ENCODE peak calls at places on chromosomes 13 and 19, in ten cellular contexts. C, V, K, B, L, O, N, M, D and X are unnamed samples.

GRCh38 chr19:33461256-33462111 is 60.1 kb downstream of the PEPD start:
- DNase-seq in C (no peak), V (no peak), K (peak; percentile 80), B (no peak), L (no peak), O (no peak), N (no peak), M (no peak), D (peak; percentile 47), X (no peak)

GRCh38 chr13:43942301-43942700 is 62.6 kb downstream of the LACC1 start:
- DNase-seq in C (no peak), V (peak; percentile 40), K (no peak), B (no peak), L (no peak), O (no peak), N (no peak), M (no peak), D (no peak), X (no peak)

GRCh38 chr13:73220966-73221720 is 162.3 kb downstream of the KLF5 start:
- DNase-seq in C (peak; percentile 48), V (no peak), K (no peak), B (no peak), L (no peak), O (peak; percentile 55), N (no peak), M (no peak), D (no peak), X (no peak)

GRCh38 chr19:1154731-1155351 is 19.2 kb downstream of the SBNO2 start:
- DNase-seq in C (peak; percentile 85), V (no peak), K (peak; percentile 98), B (peak; percentile 82), L (peak; percentile 65), O (peak; percentile 84), N (no peak), M (peak; percentile 92), D (peak; percentile 96), X (peak; percentile 92)

GRCh38 chr19:55643003-55643732 is at the start of gene ZNF581:
- DNase-seq in C (peak; percentile 78), V (peak; percentile 90), K (peak; percentile 95), B (peak; percentile 73), L (peak; percentile 69), O (peak; percentile 87), N (peak; percentile 76), M (peak; percentile 76), D (peak; percentile 78), X (peak; percentile 82)

GRCh38 chr13:57630661-57631606 is 610 bp upstream of the PCDH17 start:
- DNase-seq in C (peak; percentile 23), V (peak; percentile 14), K (no peak), B (peak; percentile 24), L (no peak), O (no peak), N (no peak), M (no peak), D (no peak), X (peak; percentile 46)

GRCh38 chr13:106570354-106570822 is 2.5 kb upstream of the ARGLU1 start:
- DNase-seq in C (peak; percentile 82), V (no peak), K (peak; percentile 90), B (no peak), L (peak; percentile 86), O (peak; percentile 71), N (no peak), M (peak; percentile 68), D (peak; percentile 87), X (peak; percentile 78)

GRCh38 chr19:1615156-1615765 is 10.0 kb upstream of the UQCR11 start:
- DNase-seq in C (no peak), V (no peak), K (no peak), B (no peak), L (no peak), O (no peak), N (no peak), M (no peak), D (no peak), X (no peak)

GRCh38 chr19:30699871-30700280 is 327.7 kb downstream of the ZNF536 start:
- DNase-seq in C (no peak), V (no peak), K (peak; percentile 82), B (no peak), L (no peak), O (no peak), N (no peak), M (no peak), D (no peak), X (no peak)

GRCh38 chr19:30693179-30693578 is 321.0 kb downstream of the ZNF536 start:
- DNase-seq in C (no peak), V (no peak), K (no peak), B (no peak), L (no peak), O (no peak), N (no peak), M (no peak), D (no peak), X (no peak)

GRCh38 chr19:30695171-30695875 is 323.1 kb downstream of the ZNF536 start:
- DNase-seq in C (no peak), V (no peak), K (peak; percentile 45), B (no peak), L (no peak), O (no peak), N (no peak), M (no peak), D (no peak), X (no peak)

GRCh38 chr19:30694156-30694555 is 322.0 kb downstream of the ZNF536 start:
- DNase-seq in C (no peak), V (no peak), K (peak; percentile 76), B (no peak), L (no peak), O (no peak), N (no peak), M (no peak), D (no peak), X (no peak)

DNA sequence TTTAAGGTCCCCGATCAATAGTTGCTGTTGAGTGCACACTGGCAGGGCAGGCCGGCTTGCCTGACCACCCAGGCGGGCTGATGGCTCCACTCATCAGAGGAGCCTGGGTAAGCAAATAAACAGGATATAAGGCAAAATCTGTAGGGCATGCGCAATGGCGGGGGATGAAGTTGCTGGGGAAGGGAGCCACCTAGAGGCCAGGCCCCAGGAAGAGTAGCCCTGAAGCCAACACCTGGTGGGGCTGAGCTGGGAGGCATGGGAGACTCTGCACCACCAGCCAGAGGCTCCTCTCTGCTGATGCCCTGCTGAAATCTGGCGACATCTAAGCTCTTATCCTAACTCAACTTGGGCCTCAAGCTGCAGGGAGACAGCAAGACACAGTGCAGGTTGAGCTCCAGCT is 324.3 kb downstream of the ZNF536 start:
- DNase-seq in C (no peak), V (no peak), K (peak; percentile 45), B (no peak), L (no peak), O (no peak), N (no peak), M (peak; percentile 17), D (no peak), X (no peak)
- H3K4me3 ChIP-seq in C (no peak overlapping the region), V (no peak overlapping the region), K (no peak overlapping the region), B (no peak overlapping the region), L (no peak overlapping the region), O (no peak overlapping the region), N (no peak overlapping the region), M (no peak overlapping the region), D (no peak overlapping the region), X (no peak overlapping the region)

GRCh38 chr13:110307697-110308376 is 753 bp downstream of the COL4A2 start:
- DNase-seq in C (peak; percentile 62), V (no peak), K (peak; percentile 88), B (no peak), L (no peak), O (peak; percentile 44), N (no peak), M (peak; percentile 66), D (no peak), X (peak; percentile 60)

GRCh38 chr13:110309159-110309476 is 2.0 kb downstream of the COL4A2 start:
- DNase-seq in C (no peak), V (no peak), K (peak; percentile 66), B (no peak), L (no peak), O (no peak), N (no peak), M (peak; percentile 11), D (no peak), X (peak; percentile 48)

GRCh38 chr13:110306960-110307696 is at the start of the genes COL4A1 and COL4A2:
- DNase-seq in C (peak; percentile 75), V (peak; percentile 65), K (peak; percentile 92), B (peak; percentile 81), L (no peak), O (peak; percentile 69), N (no peak), M (peak; percentile 43), D (peak; percentile 62), X (peak; percentile 91)

GRCh38 chr13:110309661-110310524 is 2.8 kb downstream of the COL4A2 start:
- DNase-seq in C (no peak), V (no peak), K (peak; percentile 76), B (no peak), L (no peak), O (no peak), N (no peak), M (no peak), D (no peak), X (peak; percentile 35)

GRCh38 chr13:110308377-110309158 is 1.5 kb downstream of the COL4A2 start:
- DNase-seq in C (peak; percentile 67), V (peak; percentile 53), K (peak; percentile 85), B (peak; percentile 63), L (no peak), O (peak; percentile 68), N (no peak), M (no peak), D (no peak), X (peak; percentile 81)
- TF ChIP-seq CTCF in C (no peak), V (no peak), K (no peak), B (no peak), L (no peak), O (no peak), N (no peak), M (no peak), D (no peak), X (no peak)

GRCh38 chr13:110557610-110558305 is 3.8 kb downstream of the RAB20 start:
- DNase-seq in C (no peak), V (no peak), K (no peak), B (no peak), L (peak; percentile 67), O (no peak), N (no peak), M (no peak), D (no peak), X (no peak)

GRCh38 chr13:110560606-110561334 is 752 bp downstream of the RAB20 start:
- DNase-seq in C (peak; percentile 25), V (peak; percentile 26), K (no peak), B (peak; percentile 25), L (peak; percentile 65), O (peak; percentile 81), N (no peak), M (peak; percentile 47), D (no peak), X (peak; percentile 46)

GRCh38 chr13:110561335-110562033 is at the start of gene RAB20:
- DNase-seq in C (peak; percentile 76), V (peak; percentile 72), K (peak; percentile 97), B (peak; percentile 91), L (peak; percentile 91), O (peak; percentile 93), N (no peak), M (peak; percentile 82), D (peak; percentile 95), X (peak; percentile 92)

GRCh38 chr13:110559986-110560385 is 1.5 kb downstream of the RAB20 start:
- DNase-seq in C (peak; percentile 26), V (peak; percentile 59), K (no peak), B (no peak), L (no peak), O (no peak), N (no peak), M (peak; percentile 6), D (no peak), X (no peak)

DNA sequence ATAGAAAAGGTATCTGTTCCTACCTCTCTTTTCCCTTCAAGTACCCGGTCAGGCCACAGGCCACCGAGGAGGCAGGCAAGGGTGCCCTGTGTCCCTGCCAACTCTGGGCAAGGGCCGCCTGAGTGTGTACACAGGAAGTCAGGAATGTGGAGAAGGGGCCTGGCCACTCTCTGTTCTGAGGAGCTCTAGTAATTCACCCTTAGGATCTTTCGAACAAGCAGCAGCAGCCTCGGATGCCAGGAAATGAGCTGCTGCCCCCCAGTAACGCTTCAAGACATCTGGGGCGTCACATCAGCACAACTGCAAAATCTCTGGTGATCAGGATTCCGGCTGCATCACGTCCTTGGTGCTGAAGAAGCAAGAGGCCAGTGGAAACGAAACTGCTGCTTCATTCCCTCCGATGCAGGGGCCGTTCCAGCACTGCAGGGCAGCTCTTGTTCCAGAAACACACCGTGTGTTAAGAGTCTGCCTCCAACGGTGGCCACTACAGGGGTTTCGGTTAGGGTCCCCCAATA is 2.0 kb downstream of the RAB20 start:
- DNase-seq in C (peak; percentile 26), V (peak; percentile 70), K (peak; percentile 89), B (peak; percentile 37), L (peak; percentile 74), O (peak; percentile 84), N (no peak), M (peak; percentile 52), D (peak; percentile 82), X (peak; percentile 51)
- H3K4me3 ChIP-seq in C (peak overlapping the region; percentile 78), V (peak overlapping the region; percentile 94), K (no peak overlapping the region), B (peak overlapping the region; percentile 87), L (peak overlapping the region; percentile 86), O (no peak overlapping the region), N (peak overlapping the region; percentile 43), M (peak overlapping the region; percentile 82), D (peak overlapping the region; percentile 96), X (peak overlapping the region; percentile 86)

DNA sequence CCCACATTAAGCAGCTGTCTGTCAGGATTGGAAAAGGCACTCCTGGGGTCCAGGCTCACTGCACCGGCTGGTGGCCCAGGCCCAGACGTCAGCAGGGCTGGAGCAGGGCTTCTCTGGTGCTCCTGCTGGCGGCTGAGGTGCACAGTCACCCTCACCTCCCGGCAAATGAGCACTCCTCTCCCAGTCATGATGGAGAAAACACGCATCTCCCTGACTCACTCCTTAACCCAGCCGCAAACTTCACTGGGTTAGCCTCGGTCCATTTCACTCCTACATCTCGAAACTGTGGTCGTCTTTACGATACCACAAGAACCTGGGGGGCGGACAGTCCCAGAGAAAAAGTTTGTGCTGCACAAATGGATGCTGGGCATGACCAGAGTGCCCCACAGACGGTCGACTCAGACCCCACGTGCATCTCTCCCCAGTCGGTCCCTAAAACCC is 3.3 kb upstream of the RASA3 start:
- DNase-seq in C (no peak), V (no peak), K (no peak), B (no peak), L (no peak), O (peak; percentile 12), N (no peak), M (no peak), D (peak; percentile 29), X (no peak)
- TF ChIP-seq CTCF in C (no peak), V (no peak), K (no peak), B (no peak), L (no peak), O (no peak), N (no peak), M (no peak), D (no peak), X (no peak)